ENCODE peak calls at places on chromosome 20, in five cellular contexts. P is K562, S is H1, H is GM12878, K is HepG2. U is an unnamed sample.

GRCh38 chr20:51444472-51444871 is 98.0 kb downstream of the NFATC2 start:
- DNase-seq in K (no peak), H (no peak), P (no peak), S (no peak), U (no peak)

GRCh38 chr20:61649879-61650200 is 397.8 kb downstream of the CDH4 start:
- DNase-seq in H (no peak), S (no peak), P (no peak), K (no peak), U (no peak)

GRCh38 chr20:39829713-39830112 is 859.3 kb downstream of the MAFB start:
- DNase-seq in S (no peak), H (peak), P (no peak), K (no peak), U (no peak)

GRCh38 chr20:35618372-35619131 is 2.9 kb downstream of the SPAG4 start:
- DNase-seq in K (no peak), P (no peak), H (no peak), S (no peak), U (no peak)

GRCh38 chr20:47456952-47457724 is 44.5 kb upstream of the NCOA3 start:
- DNase-seq in S (no peak), K (no peak), P (no peak), H (no peak), U (no peak)

GRCh38 chr20:5316188-5317158 is at the start of gene PROKR2:
- DNase-seq in H (no peak), K (no peak), S (peak), P (no peak), U (no peak)

GRCh38 chr20:38608188-38608587 is 6.6 kb downstream of the ARHGAP40 start:
- DNase-seq in K (no peak), H (no peak), S (no peak), P (no peak), U (no peak)

GRCh38 chr20:64029293-64030117 is 6.5 kb upstream of the C20orf204 start:
- DNase-seq in H (no peak), P (no peak), K (no peak), S (no peak), U (no peak)

GRCh38 chr20:22946594-22946993 is 88.5 kb upstream of the SSTR4 start:
- DNase-seq in P (no peak), H (no peak), K (no peak), S (no peak), U (no peak)

GRCh38 chr20:24991897-24992419 is 593 bp downstream of the APMAP start:
- DNase-seq in H (no peak), P (peak), S (no peak), K (no peak), U (no peak)

GRCh38 chr20:57427239-57428127 is 36.3 kb downstream of the RBM38 start:
- DNase-seq in K (no peak), S (no peak), H (no peak), P (no peak), U (no peak)

GRCh38 chr20:56974499-56975250 is 291.8 kb downstream of the BMP7 start:
- DNase-seq in H (no peak), S (peak), P (peak), K (peak), U (peak)

GRCh38 chr20:10185741-10186558 is 32.7 kb upstream of the SNAP25 start:
- DNase-seq in K (peak), P (no peak), H (no peak), S (no peak), U (no peak)

GRCh38 chr20:51529027-51529749 is 13.3 kb downstream of the NFATC2 start:
- DNase-seq in K (no peak), S (no peak), H (no peak), P (peak), U (no peak)

GRCh38 chr20:5180933-5181332 is 54.1 kb downstream of the CDS2 start:
- DNase-seq in S (no peak), P (no peak), H (no peak), K (no peak), U (no peak)

GRCh38 chr20:58171796-58172425 is 56.5 kb downstream of the ANKRD60 start:
- DNase-seq in H (no peak), S (no peak), P (no peak), K (no peak), U (no peak)

GRCh38 chr20:23200914-23201313 is 114.8 kb upstream of the CD93 start:
- DNase-seq in K (peak), H (no peak), S (peak), P (peak), U (peak)

GRCh38 chr20:16719421-16719820 is 10.4 kb upstream of the SNRPB2 start:
- DNase-seq in H (no peak), P (no peak), S (no peak), K (no peak), U (no peak)

GRCh38 chr20:58043866-58044140 is 184.7 kb downstream of the ANKRD60 start:
- DNase-seq in H (no peak), P (no peak), K (no peak), S (no peak), U (no peak)

GRCh38 chr20:4726710-4727391 is 5.1 kb downstream of the PRND start:
- DNase-seq in S (no peak), K (no peak), H (peak), P (no peak), U (no peak)

GRCh38 chr20:16505894-16506293 is 67.4 kb downstream of the KIF16B start:
- DNase-seq in S (no peak), P (no peak), K (no peak), H (no peak), U (no peak)

GRCh38 chr20:49583669-49584417 is 15.9 kb upstream of the PTGIS start:
- DNase-seq in H (no peak), K (peak), P (peak), S (no peak), U (no peak)

GRCh38 chr20:1664911-1665310 is 7.3 kb upstream of the SIRPG start:
- DNase-seq in S (no peak), K (no peak), H (peak), P (no peak), U (no peak)

GRCh38 chr20:53844259-53844658 is 226.1 kb downstream of the BCAS1 start:
- DNase-seq in H (no peak), K (no peak), P (no peak), S (no peak), U (no peak)

GRCh38 chr20:23242104-23242503 is 108.5 kb upstream of the NXT1 start:
- DNase-seq in P (no peak), H (no peak), S (no peak), K (no peak), U (no peak)

GRCh38 chr20:24580006-24580405 is 110.6 kb downstream of the SYNDIG1 start:
- DNase-seq in K (no peak), S (no peak), H (no peak), P (no peak), U (no peak)

GRCh38 chr20:23298155-23298554 is 52.4 kb upstream of the NXT1 start:
- DNase-seq in K (no peak), S (no peak), H (no peak), P (no peak), U (no peak)

GRCh38 chr20:1205802-1206201 is 2.5 kb downstream of the C20orf202 start:
- DNase-seq in H (no peak), P (no peak), K (no peak), S (no peak), U (no peak)

GRCh38 chr20:57148266-57148665 is 118.2 kb downstream of the BMP7 start:
- DNase-seq in K (no peak), P (no peak), S (no peak), H (no peak), U (no peak)

GRCh38 chr20:35539756-35540212 is 2.1 kb upstream of the ERGIC3 start:
- DNase-seq in S (no peak), P (no peak), H (peak), K (peak), U (no peak)

GRCh38 chr20:381581-382290 is 1.2 kb downstream of the TRIB3 start:
- DNase-seq in H (peak), K (peak), S (no peak), P (peak), U (peak)

GRCh38 chr20:42530855-42531674 is 658.6 kb downstream of the PTPRT start:
- DNase-seq in P (peak), H (no peak), K (peak), S (peak), U (no peak)

GRCh38 chr20:36193937-36194712 is 39.6 kb downstream of the EPB41L1 start:
- DNase-seq in S (no peak), P (no peak), H (no peak), K (no peak), U (no peak)

DNA sequence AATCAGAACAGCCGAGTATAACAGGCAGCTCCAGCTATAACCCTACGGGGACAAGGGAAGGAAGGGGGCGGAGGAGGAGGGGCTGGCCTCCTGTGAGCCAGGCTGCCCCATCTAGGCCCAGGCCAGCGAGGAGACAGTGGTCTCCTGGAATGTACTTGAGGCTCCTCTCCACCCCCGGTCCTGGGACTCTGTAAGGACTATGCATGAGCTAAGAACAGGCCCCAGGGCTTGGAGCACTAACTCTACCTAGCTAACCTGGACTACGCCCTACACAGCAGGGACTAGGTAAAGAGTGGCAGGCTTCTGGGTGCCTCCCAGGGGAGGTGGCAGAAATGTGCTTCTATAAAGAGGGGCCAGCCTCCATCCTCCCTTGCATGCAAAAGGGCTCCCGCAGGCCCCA is 8.9 kb downstream of the KCNK15 start:
- DNase-seq in P (no peak), H (no peak), S (no peak), K (no peak), U (no peak)
- H3K27ac ChIP-seq in P (no peak), H (no peak), S (no peak), K (no peak), U (no peak)

GRCh38 chr20:19047040-19047950 is 165.1 kb upstream of the SLC24A3 start:
- DNase-seq in P (no peak), K (no peak), H (no peak), S (no peak), U (no peak)
- TF ChIP-seq ATF3 in P (no peak), K (no peak), H (no peak), S (no peak), U (no peak)

DNA sequence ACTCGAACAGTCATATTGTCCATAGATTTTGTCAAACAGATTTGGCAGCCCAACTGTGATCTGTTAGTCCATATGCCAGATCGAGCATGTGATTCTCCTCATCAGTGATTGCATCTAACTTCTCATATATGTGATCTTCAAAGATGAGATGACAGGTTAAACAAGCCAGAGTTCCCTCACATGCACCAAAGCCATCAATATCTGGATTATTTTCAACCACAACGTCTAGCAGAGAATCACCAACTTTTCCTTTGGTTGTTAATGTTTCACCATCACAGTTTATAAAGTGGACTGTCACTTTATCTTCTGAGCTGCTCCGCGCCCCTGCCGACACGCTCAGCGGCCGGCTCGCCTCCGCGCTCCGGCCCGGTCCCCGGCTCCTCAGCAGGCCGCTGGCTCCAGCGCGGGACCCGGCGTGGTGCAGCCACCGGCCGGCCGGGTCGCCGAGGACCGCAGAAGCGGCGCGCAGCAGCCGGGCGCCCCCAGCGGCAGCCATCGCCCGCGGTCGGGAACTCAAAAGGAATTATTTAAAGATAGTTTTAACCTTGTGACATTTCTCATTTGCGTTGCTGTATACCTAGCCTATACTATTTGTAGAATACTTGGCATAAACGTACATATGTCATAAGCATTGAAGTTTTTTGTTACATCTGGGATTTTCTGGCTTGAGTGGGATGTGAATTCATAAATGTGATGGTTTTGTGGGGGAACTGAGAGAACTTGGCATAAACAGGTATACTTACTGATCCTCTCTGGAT is 40.1 kb upstream of the DYNLRB1 start:
- DNase-seq in S (no peak), K (peak), P (no peak), H (no peak), U (no peak)
- TF ChIP-seq CTCF in S (no peak), K (peak), P (no peak), H (peak), U (no peak)

GRCh38 chr20:37356961-37357371 is 11.0 kb downstream of the SRC start:
- DNase-seq in S (no peak), H (no peak), K (no peak), P (no peak), U (no peak)
- H3K27ac ChIP-seq in S (no peak), H (peak), K (no peak), P (no peak), U (no peak)

GRCh38 chr20:45974896-45975565 is 3.0 kb upstream of the ZNF335 start:
- DNase-seq in S (no peak), P (no peak), H (no peak), K (no peak), U (no peak)
- TF ChIP-seq ATF3 in S (no peak), P (no peak), H (no peak), K (no peak), U (no peak)

GRCh38 chr20:52684176-52684575 is 288.0 kb upstream of the TSHZ2 start:
- DNase-seq in P (no peak), K (no peak), H (no peak), S (no peak), U (no peak)

GRCh38 chr20:52683761-52684160 is 288.4 kb upstream of the TSHZ2 start:
- DNase-seq in S (no peak), H (no peak), P (no peak), K (no peak), U (no peak)

GRCh38 chr20:52684911-52685310 is 287.2 kb upstream of the TSHZ2 start:
- DNase-seq in S (no peak), H (no peak), P (no peak), K (no peak), U (no peak)

GRCh38 chr20:52682271-52682670 is 289.9 kb upstream of the TSHZ2 start:
- DNase-seq in P (no peak), K (no peak), S (no peak), H (no peak), U (no peak)

DNA sequence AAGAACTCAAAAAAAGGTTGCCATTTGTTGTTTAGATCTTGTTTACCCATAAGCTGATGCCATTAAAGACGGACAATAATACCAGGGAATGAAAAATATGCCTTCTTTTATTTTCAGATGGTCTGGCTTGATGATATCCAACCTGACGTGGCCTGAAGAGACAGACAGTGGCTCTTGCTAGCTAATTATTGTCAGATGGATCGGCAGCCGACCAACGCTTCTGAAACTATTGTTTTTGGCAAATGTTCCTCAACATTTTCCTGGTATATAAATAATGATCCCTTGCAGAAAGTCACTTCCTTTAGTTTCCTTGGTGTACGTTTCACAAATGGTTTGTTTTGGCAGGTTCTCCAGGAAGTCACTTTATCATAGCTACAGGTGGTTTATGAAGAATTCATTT is 290.9 kb upstream of the TSHZ2 start:
- DNase-seq in K (no peak), H (no peak), P (no peak), S (no peak), U (no peak)
- TF ChIP-seq CTCF in K (no peak), H (no peak), P (no peak), S (no peak), U (no peak)

GRCh38 chr20:32752458-32753250 is 9.4 kb upstream of the COMMD7 start:
- DNase-seq in P (peak), S (no peak), K (no peak), H (no peak), U (no peak)
- H3K27ac ChIP-seq in P (peak), S (peak), K (no peak), H (no peak), U (no peak)

GRCh38 chr20:11891081-11891826 is 26.4 kb upstream of the BTBD3 start:
- DNase-seq in S (no peak), P (peak), K (peak), H (no peak), U (no peak)
- TF ChIP-seq ATF3 in S (no peak), P (no peak), K (no peak), H (no peak), U (no peak)

U was measured in HCT116.